ENCODE peak calls at places on chromosome 7, in seven cellular contexts. One of them, this sample, is unnamed.

GRCh38 chr7:137772221-137772620 is 74.6 kb downstream of the DGKI start:
- DNase-seq in AG08395: no peak
- DNase-seq in naive B cell: no peak
- DNase-seq in WTC11: no peak
- DNase-seq in islet precursor cell: no peak
- DNase-seq in adrenal gland: no peak
- DNase-seq in DND-41: no peak
- DNase-seq in this sample: no peak

GRCh38 chr7:150368884-150369739 is 490 bp downstream of the REPIN1 start:
- DNase-seq in AG08395: peak; percentile 78
- DNase-seq in naive B cell: peak; percentile 70
- DNase-seq in WTC11: peak; percentile 83
- DNase-seq in islet precursor cell: peak; percentile 92
- DNase-seq in adrenal gland: peak; percentile 81
- DNase-seq in DND-41: peak; percentile 75
- DNase-seq in this sample: no peak

GRCh38 chr7:151311294-151311864 is 30.2 kb upstream of the NUB1 start:
- DNase-seq in AG08395: no peak
- DNase-seq in naive B cell: no peak
- DNase-seq in WTC11: peak; percentile 60
- DNase-seq in islet precursor cell: peak; percentile 50
- DNase-seq in adrenal gland: no peak
- DNase-seq in DND-41: peak; percentile 55
- DNase-seq in this sample: no peak

GRCh38 chr7:130844811-130845580 is 111.0 kb upstream of the KLF14 start:
- DNase-seq in AG08395: peak; percentile 59
- DNase-seq in naive B cell: no peak
- DNase-seq in WTC11: no peak
- DNase-seq in islet precursor cell: no peak
- DNase-seq in adrenal gland: peak; percentile 53
- DNase-seq in DND-41: no peak
- DNase-seq in this sample: no peak

GRCh38 chr7:76428868-76429805 is 4.4 kb downstream of the ZP3 start:
- DNase-seq in AG08395: peak; percentile 22
- DNase-seq in naive B cell: no peak
- DNase-seq in WTC11: no peak
- DNase-seq in islet precursor cell: peak; percentile 56
- DNase-seq in adrenal gland: peak; percentile 37
- DNase-seq in DND-41: no peak
- DNase-seq in this sample: peak; percentile 55

GRCh38 chr7:4791738-4792536 is 16.5 kb downstream of the AP5Z1 start:
- DNase-seq in AG08395: peak; percentile 86
- DNase-seq in naive B cell: peak; percentile 80
- DNase-seq in WTC11: peak; percentile 93
- DNase-seq in islet precursor cell: peak; percentile 76
- DNase-seq in adrenal gland: peak; percentile 86
- DNase-seq in DND-41: peak; percentile 31
- DNase-seq in this sample: no peak

GRCh38 chr7:130683026-130683425 is 3.3 kb downstream of the TSGA13 start:
- DNase-seq in AG08395: peak; percentile 46
- DNase-seq in naive B cell: no peak
- DNase-seq in WTC11: no peak
- DNase-seq in islet precursor cell: no peak
- DNase-seq in adrenal gland: no peak
- DNase-seq in DND-41: no peak
- DNase-seq in this sample: no peak

GRCh38 chr7:157863176-157863575 is 526.4 kb downstream of the DNAJB6 start:
- DNase-seq in AG08395: no peak
- DNase-seq in naive B cell: no peak
- DNase-seq in WTC11: no peak
- DNase-seq in islet precursor cell: no peak
- DNase-seq in adrenal gland: no peak
- DNase-seq in DND-41: no peak
- DNase-seq in this sample: no peak

GRCh38 chr7:109844362-109844761 is 1246.6 kb upstream of the LRRN3 start:
- DNase-seq in AG08395: no peak
- DNase-seq in naive B cell: no peak
- DNase-seq in WTC11: no peak
- DNase-seq in islet precursor cell: no peak
- DNase-seq in adrenal gland: no peak
- DNase-seq in DND-41: peak; percentile 23
- DNase-seq in this sample: no peak

GRCh38 chr7:157970744-157971143 is 616.9 kb downstream of the PTPRN2 start:
- DNase-seq in AG08395: no peak
- DNase-seq in naive B cell: no peak
- DNase-seq in WTC11: no peak
- DNase-seq in islet precursor cell: peak; percentile 20
- DNase-seq in adrenal gland: no peak
- DNase-seq in DND-41: no peak
- DNase-seq in this sample: no peak

GRCh38 chr7:158394936-158395335 is 192.7 kb downstream of the PTPRN2 start:
- DNase-seq in AG08395: no peak
- DNase-seq in naive B cell: no peak
- DNase-seq in WTC11: peak; percentile 87
- DNase-seq in islet precursor cell: peak; percentile 68
- DNase-seq in adrenal gland: peak; percentile 38
- DNase-seq in DND-41: peak; percentile 51
- DNase-seq in this sample: no peak

GRCh38 chr7:132966731-132967130 is 115.2 kb downstream of the CHCHD3 start:
- DNase-seq in AG08395: no peak
- DNase-seq in naive B cell: no peak
- DNase-seq in WTC11: no peak
- DNase-seq in islet precursor cell: no peak
- DNase-seq in adrenal gland: no peak
- DNase-seq in DND-41: no peak
- DNase-seq in this sample: no peak

GRCh38 chr7:153247926-153248325 is 488.4 kb downstream of the ACTR3B start:
- DNase-seq in AG08395: no peak
- DNase-seq in naive B cell: no peak
- DNase-seq in WTC11: no peak
- DNase-seq in islet precursor cell: no peak
- DNase-seq in adrenal gland: no peak
- DNase-seq in DND-41: no peak
- DNase-seq in this sample: no peak

GRCh38 chr7:63054191-63054661 is 944.4 kb upstream of the ZNF722 start:
- DNase-seq in AG08395: no peak
- DNase-seq in naive B cell: no peak
- DNase-seq in WTC11: no peak
- DNase-seq in islet precursor cell: no peak
- DNase-seq in adrenal gland: no peak
- DNase-seq in DND-41: no peak
- DNase-seq in this sample: no peak

GRCh38 chr7:86207740-86208139 is 436.0 kb upstream of the GRM3 start:
- DNase-seq in AG08395: no peak
- DNase-seq in naive B cell: no peak
- DNase-seq in WTC11: no peak
- DNase-seq in islet precursor cell: no peak
- DNase-seq in adrenal gland: no peak
- DNase-seq in DND-41: no peak
- DNase-seq in this sample: no peak

GRCh38 chr7:39133088-39133487 is 155.4 kb downstream of the POU6F2 start:
- DNase-seq in AG08395: no peak
- DNase-seq in naive B cell: no peak
- DNase-seq in WTC11: no peak
- DNase-seq in islet precursor cell: no peak
- DNase-seq in adrenal gland: no peak
- DNase-seq in DND-41: no peak
- DNase-seq in this sample: no peak